ENCODE peak calls at places on chromosomes 7 and 10, in seven cellular contexts. T is stimulated activated naive B cell treated with anti-CD40 and anti-IgM and Interleukin-4, amounts not matched to agents 10 μg/mL and 1 μg/mL and 100 μg/mL, for 72 hours; P is activated T-cell treated with anti-CD3 and anti-CD28 coated beads, Interleukin-2, amount 50 U/mL, for 72 hours; G is psoas muscle; Q is foreskin keratinocyte; F is left lobe of liver; E is Right ventricle myocardium superior. O is an unnamed sample.

GRCh38 chr10:69222157-69223027 is 2.3 kb downstream of the HKDC1 start:
- ATAC-seq in E (peak; percentile 51), P (peak; percentile 96), G (peak; percentile 42), T (peak; percentile 98), F (peak; percentile 83), Q (peak; percentile 96), O (peak; percentile 98)

GRCh38 chr10:128062837-128063563 is 63.2 kb downstream of the MKI67 start:
- ATAC-seq in Q (no peak), T (peak; percentile 44), P (no peak), E (peak; percentile 40), G (no peak), F (peak; percentile 48), O (peak; percentile 8)

GRCh38 chr10:129039406-129040345 is 427.4 kb upstream of the MGMT start:
- ATAC-seq in G (no peak), P (no peak), F (no peak), Q (no peak), E (no peak), T (no peak), O (no peak)

GRCh38 chr7:30313793-30314192 is 29.4 kb downstream of the ZNRF2 start:
- ATAC-seq in Q (no peak), E (no peak), G (no peak), F (peak; percentile 18), T (no peak), P (no peak), O (no peak)

GRCh38 chr7:1928555-1929348 is 258.7 kb downstream of the ELFN1 start:
- ATAC-seq in G (peak; percentile 13), Q (no peak), T (no peak), E (no peak), P (no peak), F (peak; percentile 86), O (no peak)

GRCh38 chr7:98630770-98631169 is 13.7 kb downstream of the NPTX2 start:
- ATAC-seq in P (no peak), Q (no peak), E (no peak), G (no peak), F (peak; percentile 55), T (no peak), O (no peak)

GRCh38 chr7:84490661-84491060 is 296.1 kb upstream of the SEMA3A start:
- ATAC-seq in T (no peak), E (no peak), Q (no peak), P (no peak), F (no peak), G (no peak), O (no peak)

GRCh38 chr7:117673839-117674238 is 194.0 kb downstream of the CFTR start:
- ATAC-seq in Q (peak; percentile 83), T (no peak), P (no peak), E (peak; percentile 81), F (peak; percentile 94), G (no peak), O (no peak)

GRCh38 chr7:1734331-1734730 is 64.3 kb downstream of the ELFN1 start:
- ATAC-seq in G (no peak), F (no peak), P (no peak), T (no peak), Q (no peak), E (no peak), O (no peak)

GRCh38 chr7:148963583-148964509 is 64.5 kb downstream of the PDIA4 start:
- ATAC-seq in F (peak; percentile 56), T (no peak), G (peak; percentile 24), P (peak; percentile 1), Q (no peak), E (peak; percentile 4), O (no peak)

GRCh38 chr7:25967278-25968204 is 184.5 kb upstream of the NFE2L3 start:
- ATAC-seq in G (no peak), E (no peak), F (no peak), T (peak; percentile 13), P (peak; percentile 2), Q (no peak), O (peak; percentile 33)

GRCh38 chr10:67977246-67977645 is 92.8 kb downstream of the SIRT1 start:
- ATAC-seq in Q (no peak), G (no peak), P (no peak), T (no peak), F (peak; percentile 54), E (peak; percentile 14), O (no peak)

GRCh38 chr7:85316489-85316888 is 129.6 kb upstream of the SEMA3D start:
- ATAC-seq in G (no peak), P (no peak), E (no peak), Q (no peak), F (no peak), T (no peak), O (no peak)

GRCh38 chr10:75685187-75685586 is 253.8 kb downstream of the LRMDA start:
- ATAC-seq in F (no peak), Q (no peak), P (no peak), T (no peak), E (no peak), G (no peak), O (no peak)

GRCh38 chr10:48820699-48821098 is 118.9 kb downstream of the LRRC18 start:
- ATAC-seq in Q (no peak), G (no peak), T (peak; percentile 41), E (no peak), P (no peak), F (no peak), O (no peak)

GRCh38 chr10:124892031-124892430 is 49.9 kb upstream of the ZRANB1 start:
- ATAC-seq in Q (no peak), P (no peak), G (no peak), T (no peak), F (peak; percentile 72), E (peak; percentile 89), O (no peak)

GRCh38 chr10:35352508-35352907 is 16.2 kb downstream of the CCNY start:
- ATAC-seq in G (no peak), Q (no peak), P (no peak), T (peak; percentile 76), F (peak; percentile 79), E (no peak), O (no peak)

GRCh38 chr7:144820557-144820956 is 15.3 kb downstream of the TPK1 start:
- ATAC-seq in F (no peak), P (peak; percentile 68), Q (no peak), G (no peak), E (no peak), T (no peak), O (peak; percentile 57)

GRCh38 chr10:27145937-27146336 is 8.2 kb downstream of the YME1L1 start:
- ATAC-seq in P (no peak), G (no peak), E (no peak), Q (no peak), T (no peak), F (no peak), O (no peak)

GRCh38 chr10:9229702-9230101 is 1175.2 kb downstream of the GATA3 start:
- ATAC-seq in T (peak; percentile 23), G (no peak), P (peak; percentile 66), F (no peak), Q (no peak), E (no peak), O (peak; percentile 87)

GRCh38 chr10:105075031-105075430 is 433.9 kb downstream of the SORCS3 start:
- ATAC-seq in E (no peak), Q (no peak), P (no peak), F (no peak), G (no peak), T (no peak), O (peak; percentile 37)

GRCh38 chr10:76632158-76633051 is 1005.2 kb downstream of the KCNMA1 start:
- ATAC-seq in T (peak; percentile 41), Q (peak; percentile 55), P (no peak), F (peak; percentile 97), G (no peak), E (peak; percentile 86), O (peak; percentile 31)

GRCh38 chr7:7242899-7243298 is 60.6 kb downstream of the C1GALT1 start:
- ATAC-seq in P (no peak), G (no peak), E (no peak), F (no peak), T (peak; percentile 57), Q (no peak), O (no peak)

GRCh38 chr7:158595068-158595467 is 7.4 kb upstream of the PTPRN2 start:
- ATAC-seq in G (no peak), E (no peak), Q (peak; percentile 62), T (peak; percentile 38), P (peak; percentile 64), F (peak; percentile 55), O (no peak)

GRCh38 chr10:80522756-80523363 is 14.8 kb upstream of the SH2D4B start:
- ATAC-seq in F (no peak), Q (peak; percentile 66), P (no peak), T (no peak), G (no peak), E (no peak), O (peak; percentile 49)

GRCh38 chr7:73397521-73397934 is 36.0 kb upstream of the FZD9 start:
- ATAC-seq in T (no peak), F (no peak), E (no peak), P (no peak), Q (no peak), G (peak; percentile 35), O (no peak)

GRCh38 chr7:77247206-77247850 is 47.7 kb upstream of the FGL2 start:
- ATAC-seq in T (peak; percentile 98), Q (peak; percentile 59), P (peak; percentile 91), G (no peak), E (no peak), F (peak; percentile 73), O (peak; percentile 91)

GRCh38 chr7:11170863-11171568 is 197.3 kb downstream of the PHF14 start:
- ATAC-seq in Q (no peak), T (no peak), E (peak; percentile 68), F (peak; percentile 57), G (no peak), P (no peak), O (peak; percentile 42)

GRCh38 chr7:47480576-47481538 is 101.1 kb downstream of the TNS3 start:
- ATAC-seq in G (no peak), P (peak; percentile 51), F (no peak), E (no peak), T (peak; percentile 68), Q (no peak), O (peak; percentile 8)

GRCh38 chr7:21352540-21353387 is 75.1 kb upstream of the SP4 start:
- ATAC-seq in E (no peak), T (peak; percentile 86), F (no peak), P (peak; percentile 77), G (no peak), Q (no peak), O (peak; percentile 76)

GRCh38 chr7:80175744-80176143 is 41.1 kb downstream of the GNAI1 start:
- ATAC-seq in G (no peak), Q (no peak), F (no peak), T (peak; percentile 83), E (no peak), P (peak; percentile 92), O (no peak)

GRCh38 chr7:133513608-133514007 is 260.7 kb downstream of the EXOC4 start:
- ATAC-seq in P (no peak), G (no peak), T (no peak), F (no peak), E (no peak), Q (no peak), O (no peak)

GRCh38 chr10:116670706-116671105 is 50.0 kb downstream of the PNLIPRP2 start:
- ATAC-seq in G (no peak), Q (no peak), F (no peak), E (no peak), T (no peak), P (no peak), O (no peak)

O was measured in activated T-helper 17 cell treated with anti-CD3 and anti-CD28 coated beads, Interleukin-2, amount 50 U/mL, for 72 hours.